ENCODE peak calls at places on chromosomes 6 and 20, in seven cellular contexts. One of them, this sample, is unnamed.

GRCh38 chr20:8722277-8722928 is 346.5 kb upstream of the PLCB4 start:
- DNase-seq in SK-N-SH: peak; percentile 52
- DNase-seq in GM23338: peak; percentile 80
- DNase-seq in PC-3: peak; percentile 88
- DNase-seq in GM23248: peak; percentile 76
- DNase-seq in hepatocyte: peak; percentile 71
- DNase-seq in neural progenitor cell: peak; percentile 78
- DNase-seq in this sample: peak; percentile 76

GRCh38 chr6:68108243-68108835 is 526.7 kb upstream of the ADGRB3 start:
- DNase-seq in SK-N-SH: no peak
- DNase-seq in GM23338: no peak
- DNase-seq in PC-3: peak; percentile 40
- DNase-seq in GM23248: no peak
- DNase-seq in hepatocyte: no peak
- DNase-seq in neural progenitor cell: no peak
- DNase-seq in this sample: no peak

GRCh38 chr6:145815875-145816274 is 1.3 kb upstream of the FBXO30 start:
- DNase-seq in SK-N-SH: peak; percentile 19
- DNase-seq in GM23338: no peak
- DNase-seq in PC-3: no peak
- DNase-seq in GM23248: peak; percentile 48
- DNase-seq in hepatocyte: peak; percentile 17
- DNase-seq in neural progenitor cell: no peak
- DNase-seq in this sample: peak; percentile 39

GRCh38 chr20:38872036-38872435 is 54.2 kb upstream of the FAM83D start:
- DNase-seq in SK-N-SH: no peak
- DNase-seq in GM23338: no peak
- DNase-seq in PC-3: peak; percentile 38
- DNase-seq in GM23248: no peak
- DNase-seq in hepatocyte: no peak
- DNase-seq in neural progenitor cell: no peak
- DNase-seq in this sample: peak; percentile 36

GRCh38 chr6:52576392-52577021 is 353 bp downstream of the TRAM2 start:
- DNase-seq in SK-N-SH: peak; percentile 88
- DNase-seq in GM23338: peak; percentile 80
- DNase-seq in PC-3: peak; percentile 69
- DNase-seq in GM23248: peak; percentile 91
- DNase-seq in hepatocyte: peak; percentile 88
- DNase-seq in neural progenitor cell: peak; percentile 83
- DNase-seq in this sample: peak; percentile 88

GRCh38 chr6:163437466-163437865 is 22.9 kb downstream of the QKI start:
- DNase-seq in SK-N-SH: no peak
- DNase-seq in GM23338: no peak
- DNase-seq in PC-3: no peak
- DNase-seq in GM23248: no peak
- DNase-seq in hepatocyte: no peak
- DNase-seq in neural progenitor cell: no peak
- DNase-seq in this sample: no peak

GRCh38 chr20:19074828-19075516 is 137.5 kb upstream of the SLC24A3 start:
- DNase-seq in SK-N-SH: no peak
- DNase-seq in GM23338: no peak
- DNase-seq in PC-3: peak; percentile 66
- DNase-seq in GM23248: no peak
- DNase-seq in hepatocyte: no peak
- DNase-seq in neural progenitor cell: no peak
- DNase-seq in this sample: no peak

GRCh38 chr6:1070085-1070521 is 241.8 kb upstream of the FOXQ1 start:
- DNase-seq in SK-N-SH: no peak
- DNase-seq in GM23338: no peak
- DNase-seq in PC-3: no peak
- DNase-seq in GM23248: no peak
- DNase-seq in hepatocyte: peak; percentile 78
- DNase-seq in neural progenitor cell: no peak
- DNase-seq in this sample: no peak

GRCh38 chr20:24699321-24700165 is 230.1 kb downstream of the SYNDIG1 start:
- DNase-seq in SK-N-SH: no peak
- DNase-seq in GM23338: no peak
- DNase-seq in PC-3: no peak
- DNase-seq in GM23248: peak; percentile 46
- DNase-seq in hepatocyte: no peak
- DNase-seq in neural progenitor cell: no peak
- DNase-seq in this sample: no peak

GRCh38 chr6:128508588-128509296 is 11.7 kb downstream of the PTPRK start:
- DNase-seq in SK-N-SH: no peak
- DNase-seq in GM23338: no peak
- DNase-seq in PC-3: peak; percentile 85
- DNase-seq in GM23248: peak; percentile 95
- DNase-seq in hepatocyte: peak; percentile 48
- DNase-seq in neural progenitor cell: no peak
- DNase-seq in this sample: no peak

GRCh38 chr20:40749985-40750506 is 61.0 kb upstream of the MAFB start:
- DNase-seq in SK-N-SH: no peak
- DNase-seq in GM23338: no peak
- DNase-seq in PC-3: no peak
- DNase-seq in GM23248: peak; percentile 9
- DNase-seq in hepatocyte: no peak
- DNase-seq in neural progenitor cell: no peak
- DNase-seq in this sample: no peak

GRCh38 chr6:15266423-15266996 is 20.6 kb downstream of the JARID2 start:
- DNase-seq in SK-N-SH: no peak
- DNase-seq in GM23338: peak; percentile 64
- DNase-seq in PC-3: no peak
- DNase-seq in GM23248: no peak
- DNase-seq in hepatocyte: no peak
- DNase-seq in neural progenitor cell: no peak
- DNase-seq in this sample: peak; percentile 77

GRCh38 chr6:39602590-39603319 is 122.5 kb downstream of the KIF6 start:
- DNase-seq in SK-N-SH: no peak
- DNase-seq in GM23338: no peak
- DNase-seq in PC-3: no peak
- DNase-seq in GM23248: no peak
- DNase-seq in hepatocyte: no peak
- DNase-seq in neural progenitor cell: no peak
- DNase-seq in this sample: no peak

GRCh38 chr20:18138639-18139583 is 1.2 kb downstream of the KAT14 start:
- DNase-seq in SK-N-SH: no peak
- DNase-seq in GM23338: no peak
- DNase-seq in PC-3: no peak
- DNase-seq in GM23248: peak; percentile 7
- DNase-seq in hepatocyte: peak; percentile 30
- DNase-seq in neural progenitor cell: no peak
- DNase-seq in this sample: peak; percentile 25

GRCh38 chr6:56958481-56958880 is 3.6 kb downstream of the BEND6 start:
- DNase-seq in SK-N-SH: no peak
- DNase-seq in GM23338: no peak
- DNase-seq in PC-3: no peak
- DNase-seq in GM23248: peak; percentile 79
- DNase-seq in hepatocyte: no peak
- DNase-seq in neural progenitor cell: no peak
- DNase-seq in this sample: no peak

GRCh38 chr6:3333263-3333662 is 74.5 kb downstream of the PSMG4 start:
- DNase-seq in SK-N-SH: no peak
- DNase-seq in GM23338: no peak
- DNase-seq in PC-3: no peak
- DNase-seq in GM23248: no peak
- DNase-seq in hepatocyte: no peak
- DNase-seq in neural progenitor cell: no peak
- DNase-seq in this sample: no peak

GRCh38 chr6:167404385-167405049 is 79.6 kb downstream of the TTLL2 start:
- DNase-seq in SK-N-SH: no peak
- DNase-seq in GM23338: no peak
- DNase-seq in PC-3: no peak
- DNase-seq in GM23248: no peak
- DNase-seq in hepatocyte: no peak
- DNase-seq in neural progenitor cell: no peak
- DNase-seq in this sample: no peak

GRCh38 chr6:56713285-56713684 is 70.6 kb upstream of the DST start:
- DNase-seq in SK-N-SH: no peak
- DNase-seq in GM23338: no peak
- DNase-seq in PC-3: peak; percentile 92
- DNase-seq in GM23248: peak; percentile 93
- DNase-seq in hepatocyte: peak; percentile 63
- DNase-seq in neural progenitor cell: no peak
- DNase-seq in this sample: no peak

DNA sequence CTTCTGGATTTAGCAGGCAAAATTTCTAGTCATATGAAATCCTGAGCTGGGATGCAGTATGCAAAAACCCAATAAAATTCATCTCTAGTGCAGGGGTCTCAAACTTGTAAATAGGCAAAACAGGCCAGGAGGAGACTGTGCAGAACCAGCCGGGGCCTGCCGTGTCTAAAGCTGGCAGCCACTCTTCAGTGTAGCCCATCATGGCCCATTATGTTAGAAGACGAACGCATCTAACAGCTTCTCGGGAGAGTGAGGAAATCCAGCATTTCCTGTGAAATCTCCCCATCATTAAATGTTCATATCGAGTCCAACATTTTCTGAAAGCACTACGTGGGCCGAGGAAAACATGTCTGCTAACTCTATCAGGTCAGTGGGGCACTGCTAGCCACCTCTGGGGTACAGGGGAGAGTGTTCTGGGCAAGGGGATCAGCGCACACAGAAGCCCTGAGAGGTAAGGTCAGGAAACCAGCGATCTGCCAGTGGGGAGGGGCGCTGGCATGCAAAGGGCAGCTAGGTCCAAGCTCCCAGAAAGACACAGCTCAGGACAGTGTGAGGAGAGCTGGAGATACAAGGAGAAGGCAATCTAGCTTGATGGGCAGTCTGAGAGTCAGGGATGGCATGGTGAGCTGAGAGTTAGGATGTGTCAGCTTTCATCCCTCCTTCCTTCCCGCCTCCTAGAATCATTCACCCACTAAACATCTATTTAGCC is 144.2 kb downstream of the PREX1 start:
- DNase-seq in SK-N-SH: no peak
- DNase-seq in GM23338: no peak
- DNase-seq in PC-3: no peak
- DNase-seq in GM23248: no peak
- DNase-seq in hepatocyte: no peak
- DNase-seq in neural progenitor cell: no peak
- DNase-seq in this sample: no peak
- TF ChIP-seq EZH2phosphoT487 in SK-N-SH: no peak
- TF ChIP-seq EZH2phosphoT487 in GM23338: no peak
- TF ChIP-seq EZH2phosphoT487 in PC-3: no peak
- TF ChIP-seq EZH2phosphoT487 in GM23248: no peak
- TF ChIP-seq EZH2phosphoT487 in hepatocyte: no peak
- TF ChIP-seq EZH2phosphoT487 in neural progenitor cell: no peak
- TF ChIP-seq EZH2phosphoT487 in this sample: no peak

DNA sequence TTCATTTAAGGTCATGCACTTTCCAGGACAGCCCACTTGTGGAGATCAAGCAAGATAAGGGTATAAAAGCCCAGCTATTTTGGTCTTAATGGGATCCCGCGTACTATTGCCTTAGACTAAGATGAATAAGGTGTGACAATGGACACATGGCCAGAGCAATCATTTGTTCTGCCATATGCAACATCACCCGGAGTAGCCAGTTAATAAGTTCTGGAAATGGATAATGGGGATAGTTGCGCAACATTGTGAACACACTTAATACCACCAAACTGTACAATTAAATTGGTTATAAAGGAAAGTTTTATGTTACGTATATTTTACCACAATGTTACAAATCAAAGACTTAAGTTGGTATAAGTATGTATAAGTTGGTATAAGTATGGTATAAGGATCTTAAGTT is 674.5 kb downstream of the HDGFL1 start:
- DNase-seq in SK-N-SH: no peak
- DNase-seq in GM23338: no peak
- DNase-seq in PC-3: no peak
- DNase-seq in GM23248: no peak
- DNase-seq in hepatocyte: no peak
- DNase-seq in neural progenitor cell: no peak
- DNase-seq in this sample: no peak
- TF ChIP-seq EZH2phosphoT487 in SK-N-SH: no peak
- TF ChIP-seq EZH2phosphoT487 in GM23338: no peak
- TF ChIP-seq EZH2phosphoT487 in PC-3: no peak
- TF ChIP-seq EZH2phosphoT487 in GM23248: no peak
- TF ChIP-seq EZH2phosphoT487 in hepatocyte: no peak
- TF ChIP-seq EZH2phosphoT487 in neural progenitor cell: no peak
- TF ChIP-seq EZH2phosphoT487 in this sample: no peak

DNA sequence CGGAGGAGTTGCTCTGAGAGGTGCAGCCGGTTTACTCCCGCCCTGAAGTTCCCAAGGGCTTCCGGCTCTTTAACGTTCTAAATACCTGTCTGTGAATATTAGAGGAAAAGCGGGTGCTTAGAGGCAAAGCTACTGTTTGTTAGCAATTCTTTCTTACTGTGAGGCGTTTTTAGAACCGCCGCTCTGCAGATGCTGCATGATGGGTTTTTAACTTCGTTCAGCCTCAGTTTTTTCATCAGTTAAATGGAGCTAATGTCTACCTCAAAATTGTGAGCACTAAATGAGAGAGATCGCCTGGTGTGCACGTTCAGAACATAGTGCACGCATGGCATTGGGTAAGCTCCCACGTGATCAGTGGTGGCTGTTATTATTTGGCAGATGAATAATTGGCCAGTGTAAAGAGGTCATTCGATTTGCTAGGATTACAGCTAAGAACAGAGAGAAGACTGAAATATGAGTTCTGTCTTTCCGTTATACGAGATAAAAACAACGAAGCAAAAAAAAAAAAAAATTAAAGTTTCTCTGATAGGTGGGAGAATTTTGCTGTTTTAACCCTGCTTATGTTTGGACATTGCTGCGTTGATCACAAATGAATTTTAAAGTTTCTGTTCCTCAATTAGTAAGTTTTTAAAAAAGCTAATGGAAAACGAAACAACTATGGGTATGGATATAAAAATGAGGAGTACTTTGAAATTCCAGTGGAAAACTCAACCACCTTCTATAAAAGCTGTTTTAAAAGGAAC is 660 bp upstream of the TFB1M start:
- DNase-seq in SK-N-SH: peak; percentile 46
- DNase-seq in GM23338: no peak
- DNase-seq in PC-3: peak; percentile 65
- DNase-seq in GM23248: peak; percentile 88
- DNase-seq in hepatocyte: peak; percentile 77
- DNase-seq in neural progenitor cell: no peak
- DNase-seq in this sample: peak; percentile 88
- TF ChIP-seq EZH2phosphoT487 in SK-N-SH: no peak
- TF ChIP-seq EZH2phosphoT487 in GM23338: no peak
- TF ChIP-seq EZH2phosphoT487 in PC-3: no peak
- TF ChIP-seq EZH2phosphoT487 in GM23248: no peak
- TF ChIP-seq EZH2phosphoT487 in hepatocyte: no peak
- TF ChIP-seq EZH2phosphoT487 in neural progenitor cell: no peak
- TF ChIP-seq EZH2phosphoT487 in this sample: no peak

GRCh38 chr20:2602046-2602735 is 50.2 kb upstream of the NOP56 start:
- DNase-seq in SK-N-SH: no peak
- DNase-seq in GM23338: no peak
- DNase-seq in PC-3: peak; percentile 52
- DNase-seq in GM23248: no peak
- DNase-seq in hepatocyte: no peak
- DNase-seq in neural progenitor cell: no peak
- DNase-seq in this sample: no peak

GRCh38 chr20:2602746-2603145 is 49.7 kb upstream of the NOP56 start:
- DNase-seq in SK-N-SH: no peak
- DNase-seq in GM23338: no peak
- DNase-seq in PC-3: no peak
- DNase-seq in GM23248: no peak
- DNase-seq in hepatocyte: no peak
- DNase-seq in neural progenitor cell: no peak
- DNase-seq in this sample: no peak

GRCh38 chr20:2595076-2595475 is 57.4 kb upstream of the NOP56 start:
- DNase-seq in SK-N-SH: no peak
- DNase-seq in GM23338: no peak
- DNase-seq in PC-3: no peak
- DNase-seq in GM23248: no peak
- DNase-seq in hepatocyte: no peak
- DNase-seq in neural progenitor cell: no peak
- DNase-seq in this sample: no peak

GRCh38 chr20:2596673-2597279 is 55.7 kb upstream of the NOP56 start:
- DNase-seq in SK-N-SH: no peak
- DNase-seq in GM23338: peak; percentile 7
- DNase-seq in PC-3: no peak
- DNase-seq in GM23248: peak; percentile 18
- DNase-seq in hepatocyte: no peak
- DNase-seq in neural progenitor cell: no peak
- DNase-seq in this sample: no peak

GRCh38 chr20:2599265-2600060 is 53.0 kb upstream of the NOP56 start:
- DNase-seq in SK-N-SH: no peak
- DNase-seq in GM23338: peak; percentile 50
- DNase-seq in PC-3: no peak
- DNase-seq in GM23248: no peak
- DNase-seq in hepatocyte: peak; percentile 24
- DNase-seq in neural progenitor cell: peak; percentile 70
- DNase-seq in this sample: no peak
- TF ChIP-seq EZH2phosphoT487 in SK-N-SH: no peak
- TF ChIP-seq EZH2phosphoT487 in GM23338: no peak
- TF ChIP-seq EZH2phosphoT487 in PC-3: no peak
- TF ChIP-seq EZH2phosphoT487 in GM23248: no peak
- TF ChIP-seq EZH2phosphoT487 in hepatocyte: no peak
- TF ChIP-seq EZH2phosphoT487 in neural progenitor cell: no peak
- TF ChIP-seq EZH2phosphoT487 in this sample: no peak

This sample was measured in OCI-LY7.